ENCODE peak calls at places on chromosomes 1 and 21, in seven cellular contexts. One of them, this sample, is unnamed.

GRCh38 chr1:55375617-55376258 is 160.6 kb upstream of the USP24 start:
- DNase-seq in neuronal stem cell: peak
- DNase-seq in mesendoderm: peak
- DNase-seq in H9: peak
- DNase-seq in H1: no peak
- DNase-seq in mesenchymal stem cell: peak
- DNase-seq in IMR-90: peak
- DNase-seq in this sample: peak

GRCh38 chr21:45280969-45281368 is 6.7 kb downstream of the POFUT2 start:
- DNase-seq in mesendoderm: no peak
- DNase-seq in neuronal stem cell: no peak
- DNase-seq in mesenchymal stem cell: no peak
- DNase-seq in H9: no peak
- DNase-seq in H1: no peak
- DNase-seq in IMR-90: no peak
- DNase-seq in this sample: no peak

GRCh38 chr1:207752456-207753132 is 740 bp downstream of the CD46 start:
- DNase-seq in neuronal stem cell: no peak
- DNase-seq in mesenchymal stem cell: peak
- DNase-seq in mesendoderm: peak
- DNase-seq in IMR-90: peak
- DNase-seq in H9: no peak
- DNase-seq in H1: no peak
- DNase-seq in this sample: peak

GRCh38 chr1:211378844-211379243 is 52.2 kb downstream of the TRAF5 start:
- DNase-seq in H9: no peak
- DNase-seq in neuronal stem cell: no peak
- DNase-seq in mesendoderm: peak
- DNase-seq in H1: no peak
- DNase-seq in mesenchymal stem cell: peak
- DNase-seq in IMR-90: peak
- DNase-seq in this sample: peak

GRCh38 chr1:6445062-6445763 is 20.6 kb downstream of the ESPN start:
- DNase-seq in H1: no peak
- DNase-seq in H9: peak
- DNase-seq in mesenchymal stem cell: peak
- DNase-seq in IMR-90: peak
- DNase-seq in neuronal stem cell: no peak
- DNase-seq in mesendoderm: peak
- DNase-seq in this sample: peak

GRCh38 chr1:107293901-107294600 is 153.2 kb downstream of the NTNG1 start:
- DNase-seq in mesendoderm: no peak
- DNase-seq in H9: no peak
- DNase-seq in mesenchymal stem cell: no peak
- DNase-seq in IMR-90: no peak
- DNase-seq in H1: no peak
- DNase-seq in neuronal stem cell: no peak
- DNase-seq in this sample: no peak

GRCh38 chr1:2397007-2397679 is 5.5 kb downstream of the RER1 start:
- DNase-seq in H1: no peak
- DNase-seq in IMR-90: no peak
- DNase-seq in mesenchymal stem cell: no peak
- DNase-seq in H9: no peak
- DNase-seq in mesendoderm: no peak
- DNase-seq in neuronal stem cell: no peak
- DNase-seq in this sample: no peak

GRCh38 chr1:164051791-164052190 is 507.2 kb upstream of the PBX1 start:
- DNase-seq in H9: no peak
- DNase-seq in neuronal stem cell: no peak
- DNase-seq in mesenchymal stem cell: no peak
- DNase-seq in IMR-90: no peak
- DNase-seq in H1: no peak
- DNase-seq in mesendoderm: no peak
- DNase-seq in this sample: no peak

GRCh38 chr1:232428781-232429530 is 201.0 kb downstream of the SIPA1L2 start:
- DNase-seq in mesendoderm: no peak
- DNase-seq in IMR-90: peak
- DNase-seq in mesenchymal stem cell: peak
- DNase-seq in H1: no peak
- DNase-seq in H9: no peak
- DNase-seq in neuronal stem cell: no peak
- DNase-seq in this sample: peak

GRCh38 chr1:201084171-201084766 is 28.0 kb downstream of the CACNA1S start:
- DNase-seq in mesendoderm: no peak
- DNase-seq in neuronal stem cell: no peak
- DNase-seq in H1: no peak
- DNase-seq in IMR-90: no peak
- DNase-seq in mesenchymal stem cell: no peak
- DNase-seq in H9: no peak
- DNase-seq in this sample: no peak

GRCh38 chr1:54885863-54886723 is 902 bp downstream of the DHCR24 start:
- DNase-seq in mesenchymal stem cell: peak
- DNase-seq in H9: no peak
- DNase-seq in neuronal stem cell: no peak
- DNase-seq in IMR-90: no peak
- DNase-seq in mesendoderm: peak
- DNase-seq in H1: no peak
- DNase-seq in this sample: peak

GRCh38 chr1:41917051-41917530 is 1.6 kb downstream of the HIVEP3 start:
- DNase-seq in IMR-90: no peak
- DNase-seq in H9: no peak
- DNase-seq in mesenchymal stem cell: no peak
- DNase-seq in H1: no peak
- DNase-seq in mesendoderm: no peak
- DNase-seq in neuronal stem cell: no peak
- DNase-seq in this sample: no peak
- H3K9ac ChIP-seq in IMR-90: peak
- H3K9ac ChIP-seq in H9: no peak
- H3K9ac ChIP-seq in mesenchymal stem cell: peak
- H3K9ac ChIP-seq in H1: no peak
- H3K9ac ChIP-seq in mesendoderm: no peak
- H3K9ac ChIP-seq in neuronal stem cell: no peak
- H3K9ac ChIP-seq in this sample: no peak

GRCh38 chr21:43012596-43012995 is 38.2 kb downstream of the PKNOX1 start:
- DNase-seq in neuronal stem cell: no peak
- DNase-seq in mesenchymal stem cell: no peak
- DNase-seq in H1: no peak
- DNase-seq in H9: no peak
- DNase-seq in mesendoderm: no peak
- DNase-seq in IMR-90: peak
- DNase-seq in this sample: no peak
- H2AK5ac ChIP-seq in neuronal stem cell: no peak
- H2AK5ac ChIP-seq in mesenchymal stem cell: no peak
- H2AK5ac ChIP-seq in H1: no peak
- H2AK5ac ChIP-seq in H9: no peak
- H2AK5ac ChIP-seq in mesendoderm: no peak
- H2AK5ac ChIP-seq in IMR-90: no peak
- H2AK5ac ChIP-seq in this sample: no peak

GRCh38 chr1:89910780-89911179 is 84.1 kb upstream of the ZNF326 start:
- DNase-seq in H1: no peak
- DNase-seq in neuronal stem cell: no peak
- DNase-seq in mesenchymal stem cell: peak
- DNase-seq in mesendoderm: peak
- DNase-seq in H9: peak
- DNase-seq in IMR-90: peak
- DNase-seq in this sample: peak

GRCh38 chr1:89907669-89908293 is 86.9 kb downstream of the LRRC8D start:
- DNase-seq in H1: no peak
- DNase-seq in H9: no peak
- DNase-seq in IMR-90: peak
- DNase-seq in mesenchymal stem cell: peak
- DNase-seq in neuronal stem cell: no peak
- DNase-seq in mesendoderm: peak
- DNase-seq in this sample: no peak

GRCh38 chr1:89908294-89908992 is 86.5 kb upstream of the ZNF326 start:
- DNase-seq in IMR-90: no peak
- DNase-seq in H1: no peak
- DNase-seq in neuronal stem cell: no peak
- DNase-seq in mesenchymal stem cell: no peak
- DNase-seq in H9: no peak
- DNase-seq in mesendoderm: no peak
- DNase-seq in this sample: no peak

GRCh38 chr1:89910268-89910667 is 84.6 kb upstream of the ZNF326 start:
- DNase-seq in neuronal stem cell: no peak
- DNase-seq in IMR-90: no peak
- DNase-seq in mesenchymal stem cell: no peak
- DNase-seq in H1: no peak
- DNase-seq in H9: no peak
- DNase-seq in mesendoderm: no peak
- DNase-seq in this sample: peak

DNA sequence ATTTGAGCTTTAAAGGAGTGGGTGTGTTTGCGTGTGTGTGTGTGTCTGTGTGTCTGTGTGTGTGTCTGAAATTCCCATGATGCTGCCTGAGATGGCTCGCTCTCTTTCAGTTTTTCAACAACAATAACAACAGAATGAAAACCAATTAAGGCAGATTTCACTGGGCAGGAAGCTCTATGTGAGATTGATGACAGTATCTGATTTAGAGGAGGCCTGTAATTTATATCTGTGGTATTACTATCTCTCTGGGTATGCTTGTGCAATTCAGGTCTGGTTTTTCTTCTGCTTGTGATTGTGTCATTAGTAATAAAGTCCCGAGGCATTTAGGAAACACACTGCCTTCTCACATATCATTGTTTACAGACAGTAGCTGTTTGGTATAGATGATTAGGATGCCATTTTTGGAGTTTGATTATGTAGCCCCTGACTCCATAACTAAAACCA is 85.9 kb upstream of the ZNF326 start:
- DNase-seq in mesenchymal stem cell: peak
- DNase-seq in H9: no peak
- DNase-seq in mesendoderm: no peak
- DNase-seq in neuronal stem cell: no peak
- DNase-seq in H1: no peak
- DNase-seq in IMR-90: peak
- DNase-seq in this sample: peak
- H3K9ac ChIP-seq in mesenchymal stem cell: peak
- H3K9ac ChIP-seq in H9: no peak
- H3K9ac ChIP-seq in mesendoderm: no peak
- H3K9ac ChIP-seq in neuronal stem cell: no peak
- H3K9ac ChIP-seq in H1: no peak
- H3K9ac ChIP-seq in IMR-90: no peak
- H3K9ac ChIP-seq in this sample: no peak

DNA sequence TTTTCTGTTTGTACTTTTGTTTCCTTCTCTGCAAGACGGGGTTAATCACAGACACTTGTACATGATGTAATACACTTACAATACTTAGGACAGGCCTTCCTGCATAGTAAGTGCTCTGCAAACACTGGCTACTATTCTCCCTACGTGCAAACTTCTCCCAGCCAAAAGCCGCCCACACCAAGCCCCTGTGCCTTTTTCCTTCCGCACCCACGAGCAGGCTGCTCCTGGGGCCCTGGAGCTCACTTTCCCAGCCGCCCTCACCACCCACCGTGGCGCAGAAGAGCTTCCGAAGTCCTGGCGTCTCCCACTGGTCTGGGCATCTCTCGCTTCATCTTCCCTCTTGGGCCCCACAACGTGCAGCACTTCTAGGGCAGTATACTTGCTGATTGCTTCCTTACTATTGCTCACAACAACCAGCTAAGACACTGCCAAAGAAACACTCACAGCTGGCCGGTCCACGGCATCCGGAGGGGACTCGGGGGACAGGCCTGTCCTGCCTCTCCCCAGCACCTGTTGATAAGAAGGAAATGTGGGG is 22.5 kb upstream of the GPR157 start:
- DNase-seq in IMR-90: peak
- DNase-seq in H9: no peak
- DNase-seq in mesendoderm: no peak
- DNase-seq in mesenchymal stem cell: no peak
- DNase-seq in H1: no peak
- DNase-seq in neuronal stem cell: no peak
- DNase-seq in this sample: no peak
- H2AK5ac ChIP-seq in IMR-90: no peak
- H2AK5ac ChIP-seq in H9: no peak
- H2AK5ac ChIP-seq in mesendoderm: no peak
- H2AK5ac ChIP-seq in mesenchymal stem cell: no peak
- H2AK5ac ChIP-seq in H1: no peak
- H2AK5ac ChIP-seq in neuronal stem cell: no peak
- H2AK5ac ChIP-seq in this sample: no peak

GRCh38 chr1:236020359-236021000 is 44.4 kb downstream of the NID1 start:
- DNase-seq in H9: no peak
- DNase-seq in H1: no peak
- DNase-seq in IMR-90: no peak
- DNase-seq in mesenchymal stem cell: no peak
- DNase-seq in mesendoderm: no peak
- DNase-seq in neuronal stem cell: no peak
- DNase-seq in this sample: peak
- H3K9ac ChIP-seq in H9: no peak
- H3K9ac ChIP-seq in H1: no peak
- H3K9ac ChIP-seq in IMR-90: no peak
- H3K9ac ChIP-seq in mesenchymal stem cell: peak
- H3K9ac ChIP-seq in mesendoderm: no peak
- H3K9ac ChIP-seq in neuronal stem cell: no peak
- H3K9ac ChIP-seq in this sample: no peak

This sample was measured in trophoblast cell.